ENCODE peak calls at places on chromosome 2, in seven cellular contexts. J is GM23338, F is esophagus squamous epithelium, D is hepatocyte, N is body of pancreas, X is WERI-Rb-1, M is cardiac muscle cell. S is an unnamed sample.

GRCh38 chr2:119641562-119642258 is 37.3 kb upstream of the TMEM177 start:
- DNase-seq in J (peak), F (no peak), D (peak), N (peak), X (peak), M (peak), S (peak)

GRCh38 chr2:232235206-232235605 is 143.3 kb upstream of the ALPP start:
- DNase-seq in J (no peak), F (no peak), D (no peak), N (no peak), X (no peak), M (no peak), S (no peak)

GRCh38 chr2:38315707-38316333 is 61.3 kb downstream of the ATL2 start:
- DNase-seq in J (peak), F (no peak), D (peak), N (no peak), X (peak), M (peak), S (no peak)

GRCh38 chr2:40115348-40115747 is 336.3 kb upstream of the THUMPD2 start:
- DNase-seq in J (no peak), F (no peak), D (no peak), N (no peak), X (no peak), M (no peak), S (no peak)

GRCh38 chr2:231781798-231782726 is 980 bp upstream of the PDE6D start:
- DNase-seq in J (peak), F (no peak), D (peak), N (no peak), X (no peak), M (no peak), S (no peak)

GRCh38 chr2:22788749-22789148 is 596.2 kb upstream of the KLHL29 start:
- DNase-seq in J (peak), F (no peak), D (no peak), N (no peak), X (no peak), M (peak), S (no peak)

GRCh38 chr2:64770137-64770780 is 116.5 kb upstream of the SERTAD2 start:
- DNase-seq in J (no peak), F (no peak), D (no peak), N (no peak), X (no peak), M (no peak), S (no peak)

GRCh38 chr2:212904646-212905045 is 246.8 kb downstream of the IKZF2 start:
- DNase-seq in J (no peak), F (no peak), D (no peak), N (no peak), X (no peak), M (no peak), S (no peak)

GRCh38 chr2:156892449-156893335 is 364.8 kb upstream of the GALNT5 start:
- DNase-seq in J (peak), F (no peak), D (peak), N (no peak), X (peak), M (peak), S (no peak)

GRCh38 chr2:160415991-160416390 is 77.6 kb downstream of the RBMS1 start:
- DNase-seq in J (peak), F (no peak), D (no peak), N (no peak), X (no peak), M (no peak), S (no peak)

GRCh38 chr2:163732718-163733117 is 3.1 kb downstream of the FIGN start:
- DNase-seq in J (no peak), F (no peak), D (no peak), N (no peak), X (no peak), M (no peak), S (no peak)

GRCh38 chr2:237624565-237624964 is 2.8 kb upstream of the LRRFIP1 start:
- DNase-seq in J (no peak), F (no peak), D (no peak), N (no peak), X (no peak), M (no peak), S (no peak)

GRCh38 chr2:200763422-200763821 is 48.3 kb upstream of the BZW1 start:
- DNase-seq in J (no peak), F (no peak), D (no peak), N (no peak), X (no peak), M (no peak), S (no peak)

GRCh38 chr2:51158236-51158635 is 126.3 kb upstream of the NRXN1 start:
- DNase-seq in J (no peak), F (no peak), D (no peak), N (no peak), X (no peak), M (no peak), S (no peak)

GRCh38 chr2:216936954-216937357 is 77.1 kb upstream of the TNP1 start:
- DNase-seq in J (no peak), F (no peak), D (peak), N (no peak), X (no peak), M (peak), S (no peak)

GRCh38 chr2:179657068-179657467 is 204.3 kb downstream of the ZNF385B start:
- DNase-seq in J (no peak), F (no peak), D (no peak), N (no peak), X (no peak), M (no peak), S (no peak)

GRCh38 chr2:172375247-172375646 is 52.1 kb upstream of the ITGA6 start:
- DNase-seq in J (no peak), F (no peak), D (no peak), N (no peak), X (no peak), M (no peak), S (no peak)

GRCh38 chr2:157363612-157364101 is 38.0 kb upstream of the ERMN start:
- DNase-seq in J (no peak), F (no peak), D (no peak), N (no peak), X (no peak), M (no peak), S (no peak)

GRCh38 chr2:28406276-28407096 is 13.8 kb downstream of the FOSL2 start:
- DNase-seq in J (no peak), F (no peak), D (no peak), N (no peak), X (no peak), M (no peak), S (peak)

GRCh38 chr2:28404086-28404485 is 11.4 kb downstream of the FOSL2 start:
- DNase-seq in J (no peak), F (no peak), D (no peak), N (no peak), X (no peak), M (no peak), S (no peak)

GRCh38 chr2:28407131-28407975 is 14.7 kb downstream of the FOSL2 start:
- DNase-seq in J (no peak), F (no peak), D (no peak), N (no peak), X (no peak), M (no peak), S (no peak)

GRCh38 chr2:28403388-28403956 is 10.8 kb downstream of the FOSL2 start:
- DNase-seq in J (no peak), F (no peak), D (no peak), N (no peak), X (no peak), M (no peak), S (no peak)

GRCh38 chr2:28405537-28405936 is 12.9 kb downstream of the FOSL2 start:
- DNase-seq in J (no peak), F (no peak), D (no peak), N (no peak), X (no peak), M (no peak), S (no peak)
- H3K27ac ChIP-seq in J (no peak), F (peak), D (no peak), N (no peak), X (no peak), M (no peak), S (no peak)

DNA sequence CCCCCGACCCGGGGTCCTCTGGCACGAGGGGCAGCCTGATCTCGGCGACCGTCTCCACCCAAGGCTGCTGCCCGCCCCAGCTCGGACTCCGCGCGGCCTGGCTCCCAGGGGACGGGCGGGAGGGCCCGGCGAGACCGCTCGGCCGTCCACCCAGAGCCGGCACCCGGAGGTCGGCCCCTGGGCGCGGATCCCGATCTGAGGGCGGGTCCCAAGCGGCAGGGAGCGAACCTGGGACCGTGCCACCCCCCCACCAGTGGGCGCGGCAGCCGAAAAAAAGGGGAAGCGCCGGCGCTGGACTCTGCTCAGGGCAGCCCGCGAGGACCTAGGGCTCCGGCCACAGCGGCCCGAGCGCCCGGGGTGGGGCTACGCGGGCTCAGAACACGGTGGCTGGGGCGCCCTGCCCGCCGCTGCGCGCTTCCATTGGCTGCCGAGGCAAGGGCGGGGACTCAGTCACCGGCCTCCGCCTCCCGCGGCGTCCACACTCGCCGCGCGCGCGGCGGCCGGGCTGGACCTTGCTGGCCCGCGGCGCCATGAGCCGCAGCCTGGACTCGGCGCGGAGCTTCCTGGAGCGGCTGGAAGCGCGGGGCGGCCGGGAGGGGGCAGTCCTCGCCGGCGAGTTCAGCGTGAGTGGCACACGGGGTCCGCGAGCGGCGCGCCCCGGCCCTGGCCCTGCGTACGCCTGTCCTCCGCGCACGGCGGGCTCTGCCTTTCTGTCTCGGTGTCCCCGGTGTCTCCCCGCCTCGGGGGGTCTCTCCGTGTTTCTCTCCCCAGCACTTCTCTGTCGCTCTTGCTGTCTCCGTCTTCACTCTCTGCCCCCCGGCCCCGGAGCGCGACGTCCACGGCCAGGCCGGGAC is at the start of gene PTPN18:
- DNase-seq in J (peak), F (peak), D (peak), N (peak), X (peak), M (peak), S (peak)
- TF ChIP-seq CTCF in J (peak), F (no peak), D (peak), N (peak), X (peak), M (peak), S (peak)

GRCh38 chr2:43178602-43179542 is 47.5 kb downstream of the ZFP36L2 start:
- DNase-seq in J (peak), F (no peak), D (peak), N (peak), X (no peak), M (peak), S (peak)
- H3K27ac ChIP-seq in J (peak), F (peak), D (peak), N (peak), X (no peak), M (peak), S (peak)

DNA sequence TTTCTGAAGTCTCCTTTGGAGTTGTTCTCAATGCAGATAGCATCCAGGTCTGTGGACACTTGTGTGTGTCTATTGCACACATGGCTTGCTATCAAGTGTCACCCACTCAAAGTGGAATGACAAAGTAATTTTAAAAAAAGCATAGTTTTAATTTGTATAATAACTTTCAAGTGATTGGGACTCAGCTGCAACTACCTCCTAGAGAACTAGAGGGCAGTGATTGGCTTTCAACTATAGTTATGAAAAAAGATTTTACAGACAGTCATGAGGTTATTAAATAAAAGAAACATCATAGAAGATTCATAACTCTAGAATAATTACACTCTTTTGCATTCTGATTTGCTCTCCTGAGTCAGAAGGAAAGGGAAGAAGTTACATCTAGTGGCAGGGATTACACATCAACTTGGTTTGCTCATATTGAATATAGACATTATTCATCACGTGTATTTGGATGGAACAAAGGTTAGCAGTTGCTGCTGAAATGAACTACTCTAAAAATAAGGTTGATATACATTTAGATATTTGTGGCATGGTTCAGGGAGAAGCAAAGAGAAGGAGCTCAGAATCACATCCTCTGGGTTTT is 4.7 kb downstream of the GPR39 start:
- DNase-seq in J (no peak), F (no peak), D (no peak), N (no peak), X (no peak), M (no peak), S (no peak)
- TF ChIP-seq CTCF in J (no peak), F (no peak), D (peak), N (no peak), X (no peak), M (peak), S (no peak)

DNA sequence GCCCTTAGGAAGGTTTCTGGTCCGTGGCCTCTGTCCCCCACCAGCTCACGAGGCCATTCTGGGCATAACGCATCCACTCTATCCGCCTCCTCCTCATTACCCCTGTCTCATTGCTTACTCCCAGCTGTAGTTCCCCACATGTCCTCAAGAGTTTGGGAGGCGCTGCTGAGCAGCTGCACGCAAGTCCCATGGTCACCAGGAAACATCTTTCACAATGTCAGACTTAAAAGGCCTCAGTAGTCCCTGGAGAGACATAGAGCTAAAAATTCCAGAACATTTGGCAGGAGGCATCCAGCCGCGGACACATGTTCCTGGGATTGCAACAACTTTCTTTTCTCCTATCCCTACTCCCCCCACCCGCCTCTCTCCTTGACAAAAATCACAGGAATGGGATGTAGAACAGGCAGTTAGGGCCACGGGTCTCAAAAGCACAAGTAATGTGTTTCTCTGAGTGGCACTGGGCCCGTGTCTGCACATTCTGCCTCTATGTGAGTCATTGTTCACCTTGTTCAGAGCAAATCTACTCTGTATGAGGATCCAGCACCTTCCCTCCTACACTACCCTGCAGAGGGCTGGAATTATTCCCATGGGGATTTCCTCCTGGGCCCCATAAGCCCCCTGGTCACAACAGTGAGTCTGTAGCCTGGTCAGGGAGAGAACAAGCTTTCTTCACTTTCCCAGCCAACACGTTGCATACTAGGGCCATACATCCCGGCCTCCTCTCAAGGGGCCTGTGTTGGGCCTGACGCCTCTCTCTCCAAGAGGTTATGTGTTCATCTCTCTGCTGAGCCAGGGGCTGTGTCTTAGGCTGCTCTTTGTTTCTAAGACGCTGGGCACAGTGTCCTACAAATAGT is 8.2 kb downstream of the LBH start:
- DNase-seq in J (peak), F (no peak), D (peak), N (peak), X (peak), M (peak), S (no peak)
- H3K27ac ChIP-seq in J (no peak), F (peak), D (peak), N (no peak), X (no peak), M (peak), S (peak)

DNA sequence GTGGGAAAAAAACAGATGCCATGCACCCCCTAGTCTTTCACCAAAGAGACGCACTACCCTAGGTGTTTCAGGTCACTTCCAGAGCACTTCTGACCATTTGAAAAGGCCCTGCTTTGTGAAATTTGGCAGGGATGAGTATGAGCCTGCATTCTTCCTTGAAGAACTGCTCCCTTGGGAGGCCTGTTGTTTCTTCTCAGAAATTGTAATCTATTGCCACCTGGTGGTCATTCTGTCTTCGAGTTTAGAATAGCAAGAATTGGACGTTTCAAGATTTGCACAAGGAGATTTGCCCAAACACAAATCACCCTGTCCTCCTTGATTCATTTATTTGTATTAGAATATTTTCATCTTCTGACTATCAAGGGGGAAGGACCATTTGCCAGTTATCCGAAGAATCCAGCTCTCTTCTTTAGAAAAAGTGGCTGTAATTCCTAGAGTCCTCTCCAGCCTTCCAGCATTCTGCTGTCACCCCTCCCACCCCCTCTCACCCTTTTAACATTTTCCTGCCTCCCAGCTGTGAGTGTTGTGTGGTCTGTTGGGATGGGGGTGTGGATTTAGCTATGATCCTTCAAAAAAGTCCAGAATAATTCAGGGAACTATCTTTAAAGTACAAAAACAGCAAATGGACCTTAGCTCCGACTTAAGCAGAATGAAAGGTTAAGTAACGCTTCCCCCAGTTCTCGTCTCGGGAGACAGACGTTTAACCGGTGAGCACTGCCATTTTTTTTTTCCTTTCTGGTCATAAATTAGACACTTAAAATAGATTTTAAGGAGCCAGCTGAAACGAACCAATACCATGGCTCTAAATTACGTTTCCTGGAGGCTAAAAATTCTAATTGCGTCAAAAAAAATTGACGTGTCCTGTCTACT is 3.7 kb upstream of the GAD1 start:
- DNase-seq in J (peak), F (no peak), D (peak), N (no peak), X (peak), M (peak), S (no peak)
- TF ChIP-seq CTCF in J (peak), F (peak), D (peak), N (peak), X (peak), M (peak), S (peak)

GRCh38 chr2:71472019-71472418 is 18.7 kb downstream of the DYSF start:
- DNase-seq in J (no peak), F (no peak), D (no peak), N (no peak), X (no peak), M (no peak), S (no peak)

GRCh38 chr2:71468279-71469015 is 15.1 kb downstream of the DYSF start:
- DNase-seq in J (no peak), F (no peak), D (no peak), N (no peak), X (no peak), M (no peak), S (no peak)

GRCh38 chr2:71467180-71467815 is 13.9 kb downstream of the DYSF start:
- DNase-seq in J (no peak), F (no peak), D (no peak), N (no peak), X (no peak), M (no peak), S (no peak)

GRCh38 chr2:71471276-71471675 is 17.9 kb downstream of the DYSF start:
- DNase-seq in J (no peak), F (no peak), D (no peak), N (no peak), X (no peak), M (no peak), S (no peak)

DNA sequence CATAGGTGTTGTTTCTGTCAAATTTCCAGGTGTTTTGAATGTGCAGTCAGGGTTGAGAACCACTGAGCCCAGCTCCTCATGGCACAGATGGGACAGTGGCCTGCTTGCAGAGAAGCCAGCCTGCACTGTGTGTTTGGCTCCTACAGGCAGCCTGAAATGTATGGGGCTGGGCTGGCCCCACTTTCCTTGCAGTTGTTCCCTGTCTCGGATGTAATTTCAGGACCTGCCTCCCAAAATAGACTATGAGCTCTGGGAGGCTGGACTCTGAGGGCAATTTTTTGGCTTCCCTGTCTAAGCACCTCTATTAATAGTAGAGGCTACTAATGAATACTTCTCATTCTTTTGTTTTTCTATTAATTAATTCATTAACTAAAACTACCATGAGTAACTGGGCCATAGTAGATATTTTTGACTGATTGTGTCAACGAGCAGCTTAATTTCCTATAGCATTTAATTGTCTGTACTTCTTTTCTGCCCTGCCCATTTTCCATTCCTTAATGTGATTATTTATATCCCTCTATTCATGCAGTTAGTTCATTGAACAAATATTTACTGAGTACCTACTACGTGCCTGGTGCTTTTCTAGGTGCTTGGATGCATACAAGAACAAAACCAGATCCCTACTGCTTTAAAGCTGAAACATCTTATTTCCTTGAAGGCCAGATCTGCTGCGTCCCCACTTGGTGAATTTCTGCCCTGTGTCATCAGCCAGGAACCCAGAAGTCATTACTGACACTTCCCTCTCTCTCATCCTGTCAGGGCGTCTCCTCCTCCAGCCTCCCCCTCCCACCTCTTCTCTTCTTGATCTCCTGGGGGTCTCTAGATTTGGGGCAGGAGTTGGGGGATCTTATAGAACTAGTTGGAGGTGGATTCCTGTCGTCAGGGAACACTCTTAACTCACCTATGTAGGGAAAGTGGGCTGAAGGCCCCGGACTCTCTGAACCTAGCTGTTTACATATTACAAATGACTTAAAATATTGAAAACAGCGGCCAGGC is 16.3 kb downstream of the DYSF start:
- DNase-seq in J (no peak), F (no peak), D (no peak), N (no peak), X (no peak), M (no peak), S (no peak)
- H3K27ac ChIP-seq in J (no peak), F (no peak), D (no peak), N (no peak), X (no peak), M (peak), S (no peak)

GRCh38 chr2:143433158-143433557 is 303.9 kb downstream of the ARHGAP15 start:
- DNase-seq in J (peak), F (no peak), D (no peak), N (no peak), X (no peak), M (peak), S (no peak)
- TF ChIP-seq CTCF in J (no peak), F (no peak), D (peak), N (no peak), X (peak), M (peak), S (no peak)

S was measured in ascending aorta.